ENCODE peak calls at places on chromosomes 16 and 17, in six cellular contexts. R, K, G, F, L and B are unnamed samples.

GRCh38 chr17:48477235-48477634 is 47.2 kb upstream of the SKAP1 start:
- DNase-seq in L (no peak), F (no peak), K (no peak), G (no peak), R (no peak), B (no peak)

GRCh38 chr16:86565644-86566511 is 751 bp upstream of the FOXC2 start:
- DNase-seq in L (peak; percentile 35), F (no peak), K (no peak), R (no peak), G (no peak), B (no peak)

GRCh38 chr17:73462830-73463229 is 151.0 kb upstream of the CDC42EP4 start:
- DNase-seq in L (no peak), G (no peak), F (no peak), K (no peak), R (no peak), B (no peak)

GRCh38 chr17:50146230-50146926 is 4.1 kb downstream of the PPP1R9B start:
- DNase-seq in L (no peak), F (no peak), R (no peak), K (no peak), G (no peak), B (no peak)

GRCh38 chr17:49633250-49633649 is 44.6 kb downstream of the SPOP start:
- DNase-seq in R (no peak), K (no peak), G (no peak), F (no peak), L (no peak), B (no peak)

GRCh38 chr16:24900230-24900629 is 54.5 kb downstream of the SLC5A11 start:
- DNase-seq in L (no peak), G (no peak), K (no peak), R (no peak), F (no peak), B (no peak)

GRCh38 chr16:58938856-58939255 is 204.7 kb upstream of the GOT2 start:
- DNase-seq in R (no peak), G (no peak), L (no peak), F (no peak), K (no peak), B (no peak)

GRCh38 chr17:19508327-19508867 is 25.3 kb upstream of the SLC47A1 start:
- DNase-seq in K (peak; percentile 58), L (no peak), G (no peak), F (peak; percentile 35), R (no peak), B (no peak)

GRCh38 chr16:67936124-67936875 is at the start of gene PSMB10:
- DNase-seq in F (no peak), K (peak; percentile 49), R (peak; percentile 71), L (peak; percentile 48), G (no peak), B (peak; percentile 73)

GRCh38 chr17:18960803-18961511 is 9.0 kb downstream of the SLC5A10 start:
- DNase-seq in F (peak; percentile 63), R (peak; percentile 45), L (peak; percentile 68), G (peak; percentile 21), K (peak; percentile 78), B (peak; percentile 87)

GRCh38 chr16:71883193-71883848 is 661 bp downstream of the ZNF821 start:
- DNase-seq in K (peak; percentile 66), G (peak; percentile 38), L (peak; percentile 14), F (peak; percentile 35), R (peak; percentile 8), B (peak; percentile 54)

GRCh38 chr17:18371455-18371854 is 6.1 kb upstream of the EVPLL start:
- DNase-seq in L (no peak), K (no peak), G (no peak), F (no peak), R (no peak), B (no peak)

GRCh38 chr17:49993423-49994037 is 1.5 kb downstream of the DLX3 start:
- DNase-seq in R (no peak), G (no peak), K (no peak), F (no peak), L (no peak), B (no peak)

GRCh38 chr17:38326996-38327792 is 16.6 kb downstream of the GPR179 start:
- DNase-seq in L (no peak), G (no peak), K (no peak), R (no peak), F (no peak), B (peak; percentile 37)

GRCh38 chr16:4847774-4848587 is 700 bp downstream of the UBN1 start:
- DNase-seq in R (peak; percentile 57), G (no peak), F (peak; percentile 13), L (peak; percentile 68), K (peak; percentile 22), B (peak; percentile 71)

GRCh38 chr16:15799851-15800495 is 56.9 kb downstream of the MYH11 start:
- DNase-seq in K (no peak), G (no peak), F (no peak), L (no peak), R (no peak), B (no peak)

GRCh38 chr17:82345151-82345976 is 11.8 kb upstream of the SECTM1 start:
- DNase-seq in L (no peak), R (no peak), G (no peak), F (no peak), K (no peak), B (no peak)

GRCh38 chr17:51389875-51390274 is 129.5 kb downstream of the UTP18 start:
- DNase-seq in R (no peak), K (no peak), L (no peak), F (no peak), G (no peak), B (no peak)

GRCh38 chr16:86484240-86484639 is 26.1 kb upstream of the FOXF1 start:
- DNase-seq in G (no peak), F (no peak), L (no peak), R (no peak), K (no peak), B (no peak)

GRCh38 chr16:27374231-27374793 is 27.7 kb upstream of the IL21R start:
- DNase-seq in K (no peak), F (no peak), R (no peak), G (no peak), L (no peak), B (no peak)

GRCh38 chr17:65143899-65144590 is 6.9 kb downstream of the RGS9 start:
- DNase-seq in L (no peak), G (no peak), F (no peak), K (no peak), R (peak; percentile 29), B (peak; percentile 34)

GRCh38 chr17:35969558-35970442 is 11.5 kb downstream of the CCL16 start:
- DNase-seq in K (peak; percentile 70), L (peak; percentile 71), F (peak; percentile 54), G (peak; percentile 18), R (peak; percentile 79), B (peak; percentile 92)

GRCh38 chr17:10156579-10157488 is 41.6 kb downstream of the GAS7 start:
- DNase-seq in F (no peak), G (peak; percentile 15), L (no peak), R (no peak), K (no peak), B (peak; percentile 46)

GRCh38 chr16:62404857-62405611 is 368.8 kb upstream of the CDH8 start:
- DNase-seq in K (no peak), L (no peak), F (no peak), G (no peak), R (no peak), B (no peak)

GRCh38 chr16:2025251-2025650 is 1.5 kb upstream of the NHERF2 start:
- DNase-seq in G (no peak), K (no peak), R (no peak), L (no peak), F (no peak), B (no peak)

GRCh38 chr16:65740716-65741115 is 618.9 kb upstream of the CDH11 start:
- DNase-seq in G (no peak), F (no peak), L (peak; percentile 7), R (no peak), K (no peak), B (no peak)

GRCh38 chr17:45873728-45874127 is 20.6 kb upstream of the MAPT start:
- DNase-seq in R (no peak), F (peak; percentile 4), G (no peak), L (no peak), K (peak; percentile 26), B (no peak)

GRCh38 chr17:75067856-75068255 is 19.9 kb upstream of the SLC16A5 start:
- DNase-seq in R (no peak), L (no peak), K (no peak), G (no peak), F (no peak), B (no peak)